ENCODE peak calls at places on chromosomes 16 and 17, in ten cellular contexts. X, G, I, A, Y, Q, M, S, W and J are unnamed samples.

GRCh38 chr17:31491794-31492171 is 100.3 kb downstream of the RAB11FIP4 start:
- DNase-seq in X (no peak), G (no peak), I (no peak), A (no peak), Y (peak), Q (no peak), M (no peak), S (peak), W (no peak), J (no peak)

GRCh38 chr16:70686376-70687171 is 721 bp upstream of the MTSS2 start:
- DNase-seq in X (no peak), G (no peak), I (no peak), A (no peak), Y (no peak), Q (no peak), M (no peak), S (no peak), W (no peak), J (no peak)

GRCh38 chr16:20023190-20023589 is 50.5 kb downstream of the GPR139 start:
- DNase-seq in X (peak), G (no peak), I (no peak), A (no peak), Y (peak), Q (no peak), M (peak), S (peak), W (no peak), J (no peak)

GRCh38 chr16:30797670-30798309 is 10.8 kb upstream of the ZNF629 start:
- DNase-seq in X (no peak), G (no peak), I (no peak), A (no peak), Y (peak), Q (no peak), M (no peak), S (no peak), W (no peak), J (no peak)

GRCh38 chr17:29840884-29841283 is 89.1 kb downstream of the SSH2 start:
- DNase-seq in X (no peak), G (no peak), I (no peak), A (no peak), Y (no peak), Q (no peak), M (no peak), S (peak), W (peak), J (no peak)

GRCh38 chr17:69213059-69213813 is 15.4 kb downstream of the ABCA10 start:
- DNase-seq in X (no peak), G (no peak), I (no peak), A (no peak), Y (peak), Q (no peak), M (no peak), S (peak), W (no peak), J (no peak)

GRCh38 chr17:36089888-36090836 is at the start of gene CCL3:
- DNase-seq in X (no peak), G (peak), I (no peak), A (peak), Y (peak), Q (peak), M (no peak), S (peak), W (no peak), J (no peak)

GRCh38 chr16:72875291-72876036 is 172.5 kb downstream of the ZFHX3 start:
- DNase-seq in X (no peak), G (peak), I (no peak), A (no peak), Y (no peak), Q (no peak), M (no peak), S (peak), W (no peak), J (no peak)

GRCh38 chr17:48113201-48113676 is 5.7 kb downstream of the SNX11 start:
- DNase-seq in X (no peak), G (peak), I (peak), A (peak), Y (no peak), Q (peak), M (no peak), S (no peak), W (no peak), J (no peak)

GRCh38 chr16:10949424-10949970 is 5.1 kb downstream of the CLEC16A start:
- DNase-seq in X (no peak), G (peak), I (peak), A (no peak), Y (peak), Q (peak), M (no peak), S (no peak), W (no peak), J (no peak)

GRCh38 chr17:49074851-49075540 is 57.6 kb upstream of the B4GALNT2 start:
- DNase-seq in X (no peak), G (no peak), I (no peak), A (no peak), Y (no peak), Q (no peak), M (no peak), S (no peak), W (no peak), J (no peak)

GRCh38 chr17:77718669-77718961 is 239.9 kb upstream of the TNRC6C start:
- DNase-seq in X (no peak), G (no peak), I (no peak), A (no peak), Y (no peak), Q (no peak), M (no peak), S (no peak), W (no peak), J (no peak)

GRCh38 chr17:77555110-77555509 is 403.4 kb upstream of the TNRC6C start:
- DNase-seq in X (no peak), G (no peak), I (no peak), A (no peak), Y (no peak), Q (no peak), M (no peak), S (no peak), W (no peak), J (no peak)